ENCODE peak calls at places on chromosomes 13 and 19, in four cellular contexts. B, T, N and F are unnamed samples.

GRCh38 chr19:1211494-1212234 is 6.1 kb downstream of the STK11 start:
- DNase-seq in B (no peak), T (no peak), N (no peak), F (no peak)

GRCh38 chr13:50589651-50590054 is 253.8 kb downstream of the DLEU7 start:
- DNase-seq in B (no peak), T (no peak), N (no peak), F (no peak)

GRCh38 chr13:112971288-112971643 is 2.3 kb downstream of the MCF2L start:
- DNase-seq in B (no peak), T (no peak), N (no peak), F (no peak)

GRCh38 chr13:109917422-109917821 is 131.0 kb upstream of the IRS2 start:
- DNase-seq in B (no peak), T (no peak), N (no peak), F (no peak)

GRCh38 chr19:43738780-43739211 is 16.0 kb downstream of the SMG9 start:
- DNase-seq in B (no peak), T (no peak), N (no peak), F (no peak)

GRCh38 chr19:45059258-45059965 is 16.9 kb downstream of the ZNF296 start:
- DNase-seq in B (peak; percentile 62), T (peak; percentile 87), N (peak; percentile 98), F (peak; percentile 64)

GRCh38 chr19:378706-379105 is 30.2 kb downstream of the C2CD4C start:
- DNase-seq in B (no peak), T (no peak), N (no peak), F (no peak)

GRCh38 chr13:20230913-20231838 is 943 bp downstream of the GJB6 start:
- DNase-seq in B (no peak), T (no peak), N (peak; percentile 54), F (no peak)

GRCh38 chr19:10007366-10007765 is 2.9 kb downstream of the COL5A3 start:
- DNase-seq in B (no peak), T (peak; percentile 52), N (no peak), F (no peak)

GRCh38 chr13:101305981-101306411 is 110.3 kb downstream of the NALCN start:
- DNase-seq in B (no peak), T (peak; percentile 6), N (no peak), F (no peak)

GRCh38 chr13:25901460-25902376 is 150.1 kb downstream of the SHISA2 start:
- DNase-seq in B (no peak), T (peak; percentile 51), N (no peak), F (no peak)

GRCh38 chr13:79353698-79354097 is 52.4 kb downstream of the RBM26 start:
- DNase-seq in B (no peak), T (no peak), N (no peak), F (no peak)

GRCh38 chr13:36673838-36674326 is at the start of gene SERTM1:
- DNase-seq in B (no peak), T (peak; percentile 82), N (peak; percentile 81), F (no peak)

GRCh38 chr19:39408392-39409206 is 2.0 kb downstream of the ZFP36 start:
- DNase-seq in B (peak; percentile 68), T (no peak), N (peak; percentile 49), F (peak; percentile 56)

GRCh38 chr13:41178040-41178439 is 16.3 kb downstream of the KBTBD7 start:
- DNase-seq in B (no peak), T (no peak), N (no peak), F (no peak)

GRCh38 chr19:17775245-17775927 is 19.6 kb upstream of the B3GNT3 start:
- DNase-seq in B (no peak), T (peak; percentile 76), N (peak; percentile 92), F (no peak)

GRCh38 chr19:5809469-5809868 is 4.6 kb downstream of the NRTN start:
- DNase-seq in B (no peak), T (no peak), N (no peak), F (no peak)

GRCh38 chr13:113616991-113617749 is 32.6 kb downstream of the TFDP1 start:
- DNase-seq in B (no peak), T (no peak), N (no peak), F (no peak)

GRCh38 chr13:94112227-94112626 is 367.3 kb downstream of the DCT start:
- DNase-seq in B (no peak), T (no peak), N (no peak), F (no peak)

DNA sequence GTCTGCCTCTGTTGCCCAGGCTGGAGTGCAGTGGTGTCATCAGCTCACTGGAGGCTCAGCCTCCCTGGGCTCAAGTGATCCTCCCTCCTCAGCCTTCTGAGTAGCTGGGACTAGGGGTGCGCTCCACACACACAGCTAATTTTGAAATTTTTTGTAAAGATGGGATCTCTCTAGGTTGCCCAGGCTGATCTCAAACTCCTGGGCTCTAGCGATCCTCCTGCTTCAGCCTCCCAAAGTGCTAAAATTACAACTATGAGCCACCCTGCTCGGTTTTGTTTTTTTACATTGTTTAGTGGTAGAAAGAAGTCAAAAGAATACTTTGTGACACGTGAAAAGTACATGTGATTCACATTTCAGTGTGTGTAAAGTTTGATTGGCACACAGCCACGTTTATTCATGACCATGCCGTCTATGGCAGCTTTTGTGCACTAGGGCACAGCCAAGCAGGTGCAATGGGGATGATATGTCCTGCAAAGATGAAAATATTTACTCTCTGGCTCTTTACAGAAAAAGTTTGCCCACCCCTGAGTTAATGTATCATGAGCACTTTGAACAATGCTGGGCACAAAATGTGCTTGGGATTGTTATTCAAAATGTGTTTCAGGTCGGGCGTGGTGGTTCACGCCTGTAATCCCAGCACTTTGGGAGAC is 16.2 kb upstream of the NFIC start:
- DNase-seq in B (no peak), T (no peak), N (no peak), F (no peak)
- TF ChIP-seq JUND in B (no peak), T (no peak), N (no peak), F (no peak)

DNA sequence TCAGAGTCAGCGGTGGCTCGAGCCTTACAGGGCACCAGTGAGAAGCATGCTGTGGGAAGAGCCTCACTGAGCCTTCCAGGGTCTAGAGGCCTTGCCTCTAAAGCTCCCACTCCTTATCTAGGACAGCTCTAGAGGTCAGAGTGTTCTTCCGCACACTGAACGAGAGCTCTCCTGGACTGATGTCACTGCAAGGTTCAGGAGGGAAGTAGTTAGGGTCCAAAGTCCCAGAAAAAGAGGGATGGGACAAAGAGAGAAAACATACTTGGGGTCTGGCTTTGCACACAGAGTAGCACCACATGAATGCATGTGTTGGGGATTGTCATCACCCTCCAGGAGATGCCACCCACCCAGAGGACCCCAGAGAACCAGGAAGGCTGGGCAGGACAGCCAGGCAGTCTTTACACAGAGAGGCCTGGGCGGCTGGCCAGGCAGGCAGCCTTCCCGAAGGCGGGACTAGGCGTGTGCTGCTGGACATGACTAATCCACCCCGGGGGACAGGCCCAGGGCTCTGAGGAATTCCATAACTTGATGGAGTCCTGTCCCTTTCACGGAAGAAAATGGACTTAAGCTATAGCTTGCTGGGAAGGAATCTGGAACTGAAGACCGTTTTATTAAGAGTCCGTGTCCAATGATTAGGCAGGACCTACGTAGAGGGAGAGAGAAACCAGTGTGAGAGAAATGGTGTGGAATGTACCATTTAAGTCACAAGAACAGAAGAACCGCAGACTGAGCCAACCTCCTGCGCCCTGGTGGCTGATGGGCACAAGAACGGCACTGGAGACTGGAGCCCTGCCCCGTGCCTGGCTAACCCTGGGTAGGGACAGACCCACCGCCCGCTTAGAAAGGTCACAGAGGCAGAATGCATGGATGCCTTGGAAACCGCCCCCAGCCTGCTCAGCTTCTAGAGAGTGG is 16.7 kb upstream of the EPHX3 start:
- DNase-seq in B (no peak), T (no peak), N (no peak), F (no peak)
- TF ChIP-seq JUND in B (no peak), T (no peak), N (no peak), F (no peak)

GRCh38 chr13:60372141-60372540 is 24.9 kb upstream of the TDRD3 start:
- DNase-seq in B (no peak), T (no peak), N (no peak), F (no peak)

GRCh38 chr13:60369242-60369641 is 27.8 kb upstream of the TDRD3 start:
- DNase-seq in B (no peak), T (peak; percentile 3), N (no peak), F (no peak)

DNA sequence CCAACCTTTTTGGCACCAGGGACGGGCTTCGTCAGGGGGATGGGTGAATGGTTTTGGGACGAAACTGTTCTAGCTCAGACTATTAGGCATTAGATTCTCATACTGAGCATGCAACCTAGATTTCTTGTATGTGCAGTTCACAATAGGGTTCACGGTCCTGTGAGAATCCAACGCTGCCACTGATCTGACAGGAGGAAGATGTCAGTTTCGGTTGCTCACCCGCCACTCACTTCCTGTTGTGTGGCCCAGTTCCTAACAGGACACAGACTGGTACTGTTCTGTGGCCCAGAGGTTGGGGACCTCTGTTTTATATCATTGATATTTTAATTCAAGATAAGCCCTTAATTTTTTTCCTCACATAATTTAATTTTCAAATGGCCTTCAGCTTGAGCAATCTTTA is 26.7 kb upstream of the TDRD3 start:
- DNase-seq in B (no peak), T (no peak), N (no peak), F (no peak)
- TF ChIP-seq JUND in B (no peak), T (no peak), N (no peak), F (no peak)

DNA sequence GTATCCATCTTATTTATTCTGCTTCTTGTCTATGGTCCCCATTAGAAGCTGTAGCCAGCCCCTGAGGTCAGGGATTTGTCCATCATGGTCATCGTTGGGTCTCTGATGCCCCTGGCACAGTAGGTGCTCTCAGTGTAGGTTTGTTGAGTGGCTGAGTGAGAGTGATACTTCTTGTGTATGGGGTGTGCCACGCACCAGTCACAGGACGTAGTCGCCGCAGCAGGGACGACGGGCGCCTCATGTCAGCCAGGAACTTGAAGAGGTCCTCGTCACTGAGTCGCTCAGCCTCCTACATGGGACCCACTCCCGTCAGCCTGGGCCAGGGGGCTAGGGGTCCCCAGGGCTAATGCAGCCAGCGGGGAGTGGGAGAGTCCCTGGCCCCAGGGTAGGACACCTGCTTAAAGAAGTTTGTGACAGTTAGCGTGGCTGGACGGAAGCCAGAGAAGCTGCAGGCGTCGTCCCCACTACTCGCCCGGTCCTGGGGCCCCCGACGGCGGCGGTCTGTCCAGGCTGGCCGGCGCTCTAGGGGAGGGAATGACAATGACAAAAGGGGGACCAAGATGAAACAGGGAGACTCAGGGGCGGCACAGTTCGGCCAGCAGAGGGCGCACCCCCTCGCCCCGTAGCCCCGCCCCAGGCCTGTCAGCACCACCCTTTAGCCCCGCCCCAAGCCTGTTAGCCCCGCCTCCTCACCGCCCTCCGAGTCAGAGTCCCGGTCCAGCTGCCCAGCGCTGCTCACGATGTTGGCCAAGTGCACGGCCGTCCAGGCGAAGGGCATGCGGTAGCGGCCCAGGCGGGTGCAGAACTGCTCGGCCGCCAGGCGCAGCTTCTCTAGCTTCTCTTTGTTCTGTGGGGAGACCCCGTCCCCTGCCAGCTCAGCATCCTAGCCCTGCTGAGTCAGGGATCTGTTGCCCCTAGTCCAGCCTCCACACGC is 3.7 kb downstream of the ANGPTL8 start:
- DNase-seq in B (peak; percentile 47), T (peak; percentile 100), N (peak; percentile 100), F (peak; percentile 83)
- TF ChIP-seq JUND in B (no peak), T (no peak), N (no peak), F (no peak)

DNA sequence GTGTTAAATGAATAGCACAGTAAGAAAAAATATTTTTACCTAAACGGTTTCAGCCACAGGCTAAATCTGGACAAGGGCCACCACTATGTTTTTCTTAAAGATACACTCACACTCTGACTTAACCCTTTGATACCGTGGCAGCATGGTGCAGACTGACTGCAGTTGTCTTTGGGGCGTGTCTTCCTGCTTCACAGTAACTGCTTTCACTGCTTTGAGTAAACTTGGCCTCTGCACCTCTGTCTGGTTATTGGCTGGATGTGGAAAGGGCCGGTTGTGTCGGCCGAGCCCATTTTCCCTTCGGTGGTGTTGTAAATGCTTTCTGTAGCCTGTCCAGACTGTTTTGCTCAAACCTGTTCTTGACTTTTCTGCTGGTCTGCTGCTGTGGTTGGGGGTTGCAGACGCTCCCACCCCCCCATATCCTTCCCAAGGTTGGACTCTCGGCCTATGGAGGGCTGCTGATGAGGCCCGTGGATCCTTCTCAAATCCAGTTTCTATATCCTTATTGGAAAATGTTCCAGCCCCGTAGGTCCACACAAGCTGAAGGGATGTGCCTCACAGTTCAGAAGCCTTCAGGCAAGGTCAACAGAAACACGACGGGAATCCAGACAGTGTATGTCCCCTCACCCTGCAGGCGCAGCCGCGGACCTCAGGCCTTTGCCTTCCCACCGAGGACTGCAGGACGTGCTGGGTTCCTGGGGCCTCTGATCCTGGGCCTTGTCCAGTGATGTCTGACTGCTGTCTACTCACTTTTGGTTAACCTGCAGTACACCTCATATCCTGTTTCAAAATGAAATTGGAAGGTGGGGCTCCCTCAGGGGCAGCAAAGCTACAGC is 90.2 kb upstream of the RNF113B start:
- DNase-seq in B (no peak), T (no peak), N (no peak), F (peak; percentile 52)
- TF ChIP-seq JUND in B (no peak), T (no peak), N (no peak), F (no peak)